ENCODE peak calls at places on chromosomes 1 and 21, in nine cellular contexts. D is activated T-cell treated with anti-CD3 and anti-CD28 coated beads, Interleukin-2, amount 50 U/mL, for 72 hours; S is NCI-H1092; T is brain microvascular endothelial cell; N is germinal center; R is HEK293T; U is NCI-H748 treated with DMSO at 0.1 percent for 48 hours; H is activated CD4-positive, CD25-positive, alpha-beta regulatory T cell treated with anti-CD3 and anti-CD28 coated beads, Interleukin-2, amount 50 U/mL, for 72 hours; X is NCI-H774. W is an unnamed sample.

GRCh38 chr1:178418284-178418955 is 78.3 kb downstream of the CLEC20A start:
- DNase-seq in S (no peak), X (no peak), R (no peak), U (no peak), H (no peak), N (peak; percentile 17), D (no peak), T (no peak), W (no peak)

GRCh38 chr21:46437511-46437910 is 21.2 kb upstream of the DIP2A start:
- DNase-seq in X (no peak), N (no peak), U (no peak), H (no peak), T (no peak), R (no peak), S (no peak), D (no peak), W (peak; percentile 67)

GRCh38 chr1:172325562-172325961 is 94.9 kb upstream of the C1orf105 start:
- DNase-seq in U (no peak), H (no peak), D (no peak), R (no peak), N (no peak), T (peak; percentile 40), X (no peak), S (no peak), W (no peak)

GRCh38 chr1:5477716-5478115 is 514.5 kb downstream of the NPHP4 start:
- DNase-seq in S (no peak), U (no peak), X (no peak), N (no peak), R (no peak), D (no peak), T (no peak), H (no peak), W (no peak)

GRCh38 chr1:180643693-180644092 is 11.9 kb downstream of the XPR1 start:
- DNase-seq in X (peak; percentile 42), U (no peak), D (no peak), S (peak; percentile 67), T (no peak), R (no peak), H (no peak), N (no peak), W (no peak)

GRCh38 chr1:93710949-93711591 is 29.4 kb upstream of the BCAR3 start:
- DNase-seq in R (no peak), D (no peak), S (no peak), N (no peak), H (no peak), U (no peak), T (no peak), X (no peak), W (no peak)

GRCh38 chr21:32132409-32132808 is 146.4 kb downstream of the MIS18A start:
- DNase-seq in D (no peak), R (no peak), S (no peak), U (no peak), H (no peak), X (no peak), T (no peak), N (no peak), W (no peak)

GRCh38 chr1:159492575-159493323 is 43.1 kb downstream of the OR10J5 start:
- DNase-seq in N (no peak), H (no peak), R (no peak), S (no peak), X (no peak), T (peak; percentile 18), D (no peak), U (no peak), W (no peak)

GRCh38 chr1:243407284-243408018 is 151.6 kb downstream of the SDCCAG8 start:
- DNase-seq in X (no peak), T (no peak), S (no peak), N (no peak), D (no peak), U (no peak), R (no peak), H (no peak), W (no peak)

GRCh38 chr1:198497326-198498220 is 42.9 kb downstream of the ATP6V1G3 start:
- DNase-seq in H (no peak), N (no peak), S (no peak), X (no peak), U (no peak), T (peak; percentile 33), R (no peak), D (no peak), W (no peak)

GRCh38 chr1:101382135-101382534 is 145.3 kb downstream of the S1PR1 start:
- DNase-seq in X (no peak), H (no peak), D (no peak), S (no peak), T (no peak), R (no peak), U (no peak), N (no peak), W (no peak)

GRCh38 chr1:151976868-151977267 is 16.8 kb downstream of the S100A10 start:
- DNase-seq in U (no peak), N (no peak), S (no peak), R (no peak), X (no peak), T (peak; percentile 74), H (no peak), D (no peak), W (no peak)

GRCh38 chr1:54604572-54605370 is 18.6 kb downstream of the FAM151A start:
- DNase-seq in X (peak; percentile 30), T (no peak), H (no peak), U (no peak), R (no peak), N (peak; percentile 42), D (peak; percentile 17), S (no peak), W (no peak)

GRCh38 chr1:99177465-99177864 is 86.8 kb upstream of the PLPPR4 start:
- DNase-seq in S (no peak), N (no peak), T (no peak), X (no peak), U (no peak), D (no peak), R (no peak), H (no peak), W (no peak)

GRCh38 chr1:40824591-40825429 is 37.4 kb downstream of the CITED4 start:
- DNase-seq in N (no peak), T (peak; percentile 72), U (no peak), D (no peak), H (no peak), S (no peak), R (no peak), X (no peak), W (no peak)

GRCh38 chr1:178241057-178241456 is 147.2 kb downstream of the RASAL2 start:
- DNase-seq in N (no peak), U (no peak), D (no peak), R (no peak), T (no peak), X (no peak), H (no peak), S (no peak), W (no peak)

GRCh38 chr1:243943671-243944428 is 93.8 kb upstream of the AKT3 start:
- DNase-seq in N (no peak), R (no peak), T (no peak), X (no peak), H (no peak), U (no peak), S (no peak), D (no peak), W (no peak)